ENCODE peak calls at places on chromosomes 1 and 21, in nine cellular contexts. One of them, this sample, is unnamed.

GRCh38 chr21:26966360-26966977 is 419 bp downstream of the ADAMTS5 start:
- DNase-seq in left ventricle myocardium inferior: no peak
- DNase-seq in neural progenitor cell: no peak
- DNase-seq in neuronal stem cell: no peak
- DNase-seq in psoas muscle: no peak
- DNase-seq in A673: no peak
- DNase-seq in Peyer's patch: no peak
- DNase-seq in tibial nerve: no peak
- DNase-seq in hepatocyte: peak; percentile 25
- DNase-seq in this sample: peak; percentile 27

GRCh38 chr1:110348050-110348449 is 8.9 kb downstream of the RBM15 start:
- DNase-seq in left ventricle myocardium inferior: no peak
- DNase-seq in neural progenitor cell: no peak
- DNase-seq in neuronal stem cell: no peak
- DNase-seq in psoas muscle: no peak
- DNase-seq in A673: no peak
- DNase-seq in Peyer's patch: no peak
- DNase-seq in tibial nerve: no peak
- DNase-seq in hepatocyte: no peak
- DNase-seq in this sample: no peak

GRCh38 chr1:52534928-52535764 is 17.7 kb downstream of the TUT4 start:
- DNase-seq in left ventricle myocardium inferior: no peak
- DNase-seq in neural progenitor cell: no peak
- DNase-seq in neuronal stem cell: no peak
- DNase-seq in psoas muscle: no peak
- DNase-seq in A673: no peak
- DNase-seq in Peyer's patch: no peak
- DNase-seq in tibial nerve: no peak
- DNase-seq in hepatocyte: no peak
- DNase-seq in this sample: no peak

GRCh38 chr21:42614391-42614790 is 39.0 kb upstream of the PDE9A start:
- DNase-seq in left ventricle myocardium inferior: no peak
- DNase-seq in neural progenitor cell: no peak
- DNase-seq in neuronal stem cell: no peak
- DNase-seq in psoas muscle: no peak
- DNase-seq in A673: no peak
- DNase-seq in Peyer's patch: no peak
- DNase-seq in tibial nerve: no peak
- DNase-seq in hepatocyte: no peak
- DNase-seq in this sample: no peak

GRCh38 chr1:8004803-8005573 is 21.1 kb downstream of the ERRFI1 start:
- DNase-seq in left ventricle myocardium inferior: peak; percentile 89
- DNase-seq in neural progenitor cell: no peak
- DNase-seq in neuronal stem cell: no peak
- DNase-seq in psoas muscle: peak; percentile 97
- DNase-seq in A673: peak; percentile 70
- DNase-seq in Peyer's patch: peak; percentile 69
- DNase-seq in tibial nerve: peak; percentile 94
- DNase-seq in hepatocyte: peak; percentile 93
- DNase-seq in this sample: peak; percentile 91

GRCh38 chr1:33374336-33375105 is 53.6 kb upstream of the A3GALT2 start:
- DNase-seq in left ventricle myocardium inferior: no peak
- DNase-seq in neural progenitor cell: no peak
- DNase-seq in neuronal stem cell: no peak
- DNase-seq in psoas muscle: no peak
- DNase-seq in A673: no peak
- DNase-seq in Peyer's patch: no peak
- DNase-seq in tibial nerve: no peak
- DNase-seq in hepatocyte: no peak
- DNase-seq in this sample: no peak

GRCh38 chr1:107991371-107992066 is 26.5 kb upstream of the VAV3 start:
- DNase-seq in left ventricle myocardium inferior: no peak
- DNase-seq in neural progenitor cell: no peak
- DNase-seq in neuronal stem cell: no peak
- DNase-seq in psoas muscle: peak; percentile 48
- DNase-seq in A673: no peak
- DNase-seq in Peyer's patch: no peak
- DNase-seq in tibial nerve: no peak
- DNase-seq in hepatocyte: no peak
- DNase-seq in this sample: peak; percentile 23

GRCh38 chr1:42940851-42941639 is 17.6 kb downstream of the SLC2A1 start:
- DNase-seq in left ventricle myocardium inferior: no peak
- DNase-seq in neural progenitor cell: no peak
- DNase-seq in neuronal stem cell: no peak
- DNase-seq in psoas muscle: peak; percentile 42
- DNase-seq in A673: peak; percentile 87
- DNase-seq in Peyer's patch: peak; percentile 34
- DNase-seq in tibial nerve: peak; percentile 46
- DNase-seq in hepatocyte: peak; percentile 72
- DNase-seq in this sample: peak; percentile 99

GRCh38 chr1:23421752-23422312 is 2.7 kb downstream of the TCEA3 start:
- DNase-seq in left ventricle myocardium inferior: no peak
- DNase-seq in neural progenitor cell: no peak
- DNase-seq in neuronal stem cell: no peak
- DNase-seq in psoas muscle: no peak
- DNase-seq in A673: no peak
- DNase-seq in Peyer's patch: no peak
- DNase-seq in tibial nerve: peak; percentile 37
- DNase-seq in hepatocyte: peak; percentile 68
- DNase-seq in this sample: no peak

GRCh38 chr1:9890224-9890731 is 19.8 kb downstream of the CTNNBIP1 start:
- DNase-seq in left ventricle myocardium inferior: peak; percentile 60
- DNase-seq in neural progenitor cell: peak; percentile 70
- DNase-seq in neuronal stem cell: no peak
- DNase-seq in psoas muscle: peak; percentile 74
- DNase-seq in A673: peak; percentile 97
- DNase-seq in Peyer's patch: no peak
- DNase-seq in tibial nerve: no peak
- DNase-seq in hepatocyte: peak; percentile 80
- DNase-seq in this sample: peak; percentile 80

GRCh38 chr1:53344921-53345838 is 17.3 kb upstream of the LRP8 start:
- DNase-seq in left ventricle myocardium inferior: no peak
- DNase-seq in neural progenitor cell: no peak
- DNase-seq in neuronal stem cell: no peak
- DNase-seq in psoas muscle: no peak
- DNase-seq in A673: no peak
- DNase-seq in Peyer's patch: peak; percentile 12
- DNase-seq in tibial nerve: no peak
- DNase-seq in hepatocyte: no peak
- DNase-seq in this sample: no peak

GRCh38 chr1:153959454-153959853 is 1.0 kb upstream of the CRTC2 start:
- DNase-seq in left ventricle myocardium inferior: no peak
- DNase-seq in neural progenitor cell: no peak
- DNase-seq in neuronal stem cell: no peak
- DNase-seq in psoas muscle: no peak
- DNase-seq in A673: no peak
- DNase-seq in Peyer's patch: no peak
- DNase-seq in tibial nerve: no peak
- DNase-seq in hepatocyte: no peak
- DNase-seq in this sample: no peak

GRCh38 chr1:201139306-201139705 is 12.3 kb upstream of the ASCL5 start:
- DNase-seq in left ventricle myocardium inferior: no peak
- DNase-seq in neural progenitor cell: no peak
- DNase-seq in neuronal stem cell: no peak
- DNase-seq in psoas muscle: no peak
- DNase-seq in A673: no peak
- DNase-seq in Peyer's patch: no peak
- DNase-seq in tibial nerve: no peak
- DNase-seq in hepatocyte: no peak
- DNase-seq in this sample: no peak

GRCh38 chr1:201138311-201138840 is 11.4 kb upstream of the ASCL5 start:
- DNase-seq in left ventricle myocardium inferior: no peak
- DNase-seq in neural progenitor cell: no peak
- DNase-seq in neuronal stem cell: no peak
- DNase-seq in psoas muscle: no peak
- DNase-seq in A673: no peak
- DNase-seq in Peyer's patch: no peak
- DNase-seq in tibial nerve: no peak
- DNase-seq in hepatocyte: no peak
- DNase-seq in this sample: no peak

GRCh38 chr1:201139756-201140155 is 12.8 kb upstream of the ASCL5 start:
- DNase-seq in left ventricle myocardium inferior: no peak
- DNase-seq in neural progenitor cell: no peak
- DNase-seq in neuronal stem cell: no peak
- DNase-seq in psoas muscle: no peak
- DNase-seq in A673: no peak
- DNase-seq in Peyer's patch: no peak
- DNase-seq in tibial nerve: no peak
- DNase-seq in hepatocyte: no peak
- DNase-seq in this sample: no peak

GRCh38 chr1:201136696-201137392 is 9.9 kb upstream of the ASCL5 start:
- DNase-seq in left ventricle myocardium inferior: no peak
- DNase-seq in neural progenitor cell: no peak
- DNase-seq in neuronal stem cell: no peak
- DNase-seq in psoas muscle: peak; percentile 39
- DNase-seq in A673: no peak
- DNase-seq in Peyer's patch: peak; percentile 27
- DNase-seq in tibial nerve: no peak
- DNase-seq in hepatocyte: no peak
- DNase-seq in this sample: no peak

DNA sequence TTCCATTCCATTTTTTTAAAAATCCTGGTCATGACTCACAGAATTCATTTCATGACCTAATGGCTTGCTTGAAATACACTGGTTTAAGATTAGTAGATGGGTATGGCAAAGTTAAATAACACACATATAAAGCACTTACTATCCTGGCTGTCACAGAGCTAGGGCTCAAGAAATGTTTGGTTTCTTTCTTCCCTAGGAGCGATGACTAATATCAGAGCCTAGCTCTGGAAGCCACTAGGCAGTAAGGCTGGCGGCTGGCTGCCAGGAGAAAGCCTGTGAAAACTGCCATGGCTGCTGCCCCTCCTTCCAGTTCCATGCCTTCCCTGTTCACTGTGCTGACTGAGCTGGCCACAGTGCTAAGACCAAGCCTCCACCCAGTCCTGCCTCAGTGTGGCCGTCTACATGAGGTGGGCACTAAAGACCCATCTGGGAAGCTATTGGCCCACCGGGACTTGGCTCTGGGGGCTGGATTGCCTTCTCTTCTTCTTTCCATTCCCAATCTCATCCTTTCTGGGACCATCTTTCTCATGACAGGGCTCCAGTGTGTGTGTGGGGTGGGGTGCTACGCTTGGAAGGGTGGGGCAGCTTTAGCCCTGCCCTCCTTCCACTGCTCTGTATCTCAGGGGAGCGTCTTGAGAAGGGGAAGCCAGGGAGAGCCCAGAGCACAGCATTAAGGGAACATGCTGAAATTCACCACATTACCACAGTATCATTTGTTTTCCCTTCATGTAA is 10.8 kb upstream of the ASCL5 start:
- DNase-seq in left ventricle myocardium inferior: peak; percentile 36
- DNase-seq in neural progenitor cell: no peak
- DNase-seq in neuronal stem cell: no peak
- DNase-seq in psoas muscle: peak; percentile 84
- DNase-seq in A673: no peak
- DNase-seq in Peyer's patch: no peak
- DNase-seq in tibial nerve: peak; percentile 46
- DNase-seq in hepatocyte: peak; percentile 69
- DNase-seq in this sample: peak; percentile 72
- H3K36me3 ChIP-seq in left ventricle myocardium inferior: peaks cover 60% of the 10 kb centered on the region
- H3K36me3 ChIP-seq in neural progenitor cell: no peaks in the 10 kb centered on the region
- H3K36me3 ChIP-seq in neuronal stem cell: peaks cover 88% of the 10 kb centered on the region
- H3K36me3 ChIP-seq in psoas muscle: peaks cover 74% of the 10 kb centered on the region
- H3K36me3 ChIP-seq in A673: peaks cover 14% of the 10 kb centered on the region
- H3K36me3 ChIP-seq in Peyer's patch: no peaks in the 10 kb centered on the region
- H3K36me3 ChIP-seq in tibial nerve: no peaks in the 10 kb centered on the region
- H3K36me3 ChIP-seq in hepatocyte: no peaks in the 10 kb centered on the region
- H3K36me3 ChIP-seq in this sample: peaks cover 65% of the 10 kb centered on the region

DNA sequence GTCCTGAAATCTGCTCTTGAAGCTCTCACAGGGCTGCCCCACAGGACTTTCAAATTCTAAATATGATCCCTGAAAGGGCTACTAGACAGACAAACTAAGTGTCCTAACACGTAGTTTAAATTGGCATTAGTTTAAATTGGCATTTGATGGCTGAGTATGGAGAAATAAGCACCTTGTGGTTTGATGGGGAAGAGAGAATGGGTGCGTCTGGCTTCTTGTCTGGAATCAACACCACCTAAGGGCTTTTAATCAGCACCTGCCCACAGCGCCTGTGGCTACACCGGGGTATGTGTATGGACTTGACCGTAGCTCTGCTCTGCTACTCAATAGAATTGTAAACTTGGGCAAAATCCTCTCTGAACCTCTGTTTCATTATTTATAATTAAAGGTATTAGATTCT is 5.7 kb upstream of the LAMB3 start:
- DNase-seq in left ventricle myocardium inferior: no peak
- DNase-seq in neural progenitor cell: no peak
- DNase-seq in neuronal stem cell: no peak
- DNase-seq in psoas muscle: no peak
- DNase-seq in A673: no peak
- DNase-seq in Peyer's patch: no peak
- DNase-seq in tibial nerve: no peak
- DNase-seq in hepatocyte: no peak
- DNase-seq in this sample: no peak
- H3K4me1 ChIP-seq in left ventricle myocardium inferior: peaks cover 19% of the 10 kb centered on the region
- H3K4me1 ChIP-seq in neural progenitor cell: peaks cover 16% of the 10 kb centered on the region
- H3K4me1 ChIP-seq in neuronal stem cell: no peaks in the 10 kb centered on the region
- H3K4me1 ChIP-seq in psoas muscle: peaks cover 6% of the 10 kb centered on the region
- H3K4me1 ChIP-seq in A673: peaks cover 48% of the 10 kb centered on the region
- H3K4me1 ChIP-seq in Peyer's patch: no peaks in the 10 kb centered on the region
- H3K4me1 ChIP-seq in tibial nerve: peaks cover 4% of the 10 kb centered on the region
- H3K4me1 ChIP-seq in hepatocyte: peaks cover 26% of the 10 kb centered on the region
- H3K4me1 ChIP-seq in this sample: peaks cover 36% of the 10 kb centered on the region

GRCh38 chr1:41432481-41433280 is 51.8 kb downstream of the EDN2 start:
- DNase-seq in left ventricle myocardium inferior: peak; percentile 88
- DNase-seq in neural progenitor cell: peak; percentile 91
- DNase-seq in neuronal stem cell: peak; percentile 76
- DNase-seq in psoas muscle: peak; percentile 97
- DNase-seq in A673: peak; percentile 65
- DNase-seq in Peyer's patch: peak; percentile 93
- DNase-seq in tibial nerve: peak; percentile 85
- DNase-seq in hepatocyte: peak; percentile 87
- DNase-seq in this sample: peak; percentile 98
- H3K27ac ChIP-seq in left ventricle myocardium inferior: peak overlapping the region; percentile 90
- H3K27ac ChIP-seq in neural progenitor cell: no peak overlapping the region
- H3K27ac ChIP-seq in neuronal stem cell: no peak overlapping the region
- H3K27ac ChIP-seq in psoas muscle: peak overlapping the region; percentile 71
- H3K27ac ChIP-seq in A673: no peak overlapping the region
- H3K27ac ChIP-seq in Peyer's patch: no peak overlapping the region
- H3K27ac ChIP-seq in tibial nerve: peak overlapping the region; percentile 35
- H3K27ac ChIP-seq in hepatocyte: no peak overlapping the region
- H3K27ac ChIP-seq in this sample: peak overlapping the region; percentile 37

GRCh38 chr1:112695276-112695675 is 11.7 kb downstream of the RHOC start:
- DNase-seq in left ventricle myocardium inferior: no peak
- DNase-seq in neural progenitor cell: no peak
- DNase-seq in neuronal stem cell: no peak
- DNase-seq in psoas muscle: no peak
- DNase-seq in A673: no peak
- DNase-seq in Peyer's patch: no peak
- DNase-seq in tibial nerve: no peak
- DNase-seq in hepatocyte: no peak
- DNase-seq in this sample: no peak
- H3K36me3 ChIP-seq in left ventricle myocardium inferior: peaks cover 88% of the 10 kb centered on the region
- H3K36me3 ChIP-seq in neural progenitor cell: no peaks in the 10 kb centered on the region
- H3K36me3 ChIP-seq in neuronal stem cell: peaks cover 98% of the 10 kb centered on the region
- H3K36me3 ChIP-seq in psoas muscle: peaks cover 49% of the 10 kb centered on the region
- H3K36me3 ChIP-seq in A673: peaks cover 70% of the 10 kb centered on the region
- H3K36me3 ChIP-seq in Peyer's patch: no peaks in the 10 kb centered on the region
- H3K36me3 ChIP-seq in tibial nerve: no peaks in the 10 kb centered on the region
- H3K36me3 ChIP-seq in hepatocyte: no peaks in the 10 kb centered on the region
- H3K36me3 ChIP-seq in this sample: peaks cover 98% of the 10 kb centered on the region

This sample was measured in SJSA1.